ENCODE peak calls at places on chromosomes 2 and 18, in four cellular contexts. P is uterus, H is astrocyte, R is right lobe of liver. Q is an unnamed sample.

GRCh38 chr2:233655043-233655442 is 16.7 kb upstream of the UGT1A9 start:
- DNase-seq in H (no peak), R (no peak), P (no peak), Q (no peak)

GRCh38 chr2:65023742-65024141 is 32.5 kb upstream of the CEP68 start:
- DNase-seq in P (no peak), H (no peak), R (no peak), Q (no peak)

GRCh38 chr2:108449410-108450200 is 599 bp downstream of the GCC2 start:
- DNase-seq in P (no peak), R (no peak), H (no peak), Q (peak; percentile 61)

GRCh38 chr2:225184948-225185347 is 142.7 kb upstream of the DOCK10 start:
- DNase-seq in P (no peak), H (no peak), R (no peak), Q (no peak)

GRCh38 chr2:19690429-19690828 is 211.4 kb downstream of the TTC32 start:
- DNase-seq in R (no peak), P (no peak), H (no peak), Q (no peak)

GRCh38 chr2:234147335-234147861 is 96.9 kb downstream of the SPP2 start:
- DNase-seq in P (no peak), H (peak; percentile 55), R (no peak), Q (no peak)

GRCh38 chr2:85997016-85997970 is 108.4 kb downstream of the POLR1A start:
- DNase-seq in H (peak; percentile 45), R (peak; percentile 37), P (peak; percentile 80), Q (peak; percentile 24)

GRCh38 chr2:127829845-127830246 is 18.9 kb upstream of the WDR33 start:
- DNase-seq in R (no peak), P (no peak), H (peak; percentile 49), Q (no peak)

GRCh38 chr2:37771600-37772088 is 100.2 kb upstream of the CDC42EP3 start:
- DNase-seq in R (no peak), P (peak; percentile 51), H (peak; percentile 78), Q (peak; percentile 59)

GRCh38 chr18:62790836-62791772 is 75.8 kb downstream of the PHLPP1 start:
- DNase-seq in P (no peak), R (no peak), H (peak; percentile 74), Q (peak; percentile 64)

GRCh38 chr2:29576231-29576630 is 345.2 kb downstream of the ALK start:
- DNase-seq in H (no peak), P (no peak), R (peak; percentile 58), Q (no peak)

GRCh38 chr2:85600951-85601770 is 1.3 kb downstream of the TMEM150A start:
- DNase-seq in R (no peak), P (no peak), H (no peak), Q (no peak)

GRCh38 chr2:128215897-128216645 is 102.6 kb downstream of the HS6ST1 start:
- DNase-seq in R (no peak), P (no peak), H (peak; percentile 47), Q (peak; percentile 39)

GRCh38 chr2:71558300-71559051 is 105.1 kb downstream of the DYSF start:
- DNase-seq in P (no peak), R (no peak), H (no peak), Q (peak; percentile 25)

GRCh38 chr2:241373449-241373848 is 17.4 kb downstream of the FARP2 start:
- DNase-seq in P (no peak), H (no peak), R (no peak), Q (no peak)

GRCh38 chr2:224025874-224026273 is 13.2 kb downstream of the SERPINE2 start:
- DNase-seq in H (no peak), P (no peak), R (no peak), Q (no peak)

GRCh38 chr2:239966848-239967136 is 58.4 kb downstream of the NDUFA10 start:
- DNase-seq in H (no peak), P (peak; percentile 63), R (no peak), Q (no peak)

GRCh38 chr2:186941853-186942252 is 92.9 kb upstream of the ZSWIM2 start:
- DNase-seq in R (no peak), P (no peak), H (no peak), Q (no peak)

GRCh38 chr2:50786345-50786744 is 245.6 kb downstream of the NRXN1 start:
- DNase-seq in H (no peak), R (no peak), P (no peak), Q (no peak)

GRCh38 chr2:66251520-66251919 is 183.4 kb upstream of the MEIS1 start:
- DNase-seq in H (no peak), P (no peak), R (no peak), Q (no peak)

GRCh38 chr2:54048117-54048785 is 67.2 kb upstream of the ACYP2 start:
- DNase-seq in P (no peak), H (no peak), R (no peak), Q (no peak)

GRCh38 chr2:182890773-182891381 is 24.4 kb upstream of the FRZB start:
- DNase-seq in P (no peak), H (no peak), R (no peak), Q (no peak)

GRCh38 chr2:36356990-36357505 is 1.5 kb downstream of the CRIM1 start:
- DNase-seq in H (no peak), P (peak; percentile 30), R (no peak), Q (no peak)

GRCh38 chr18:26480897-26481795 is 67.2 kb downstream of the KCTD1 start:
- DNase-seq in H (peak; percentile 99), R (no peak), P (no peak), Q (peak; percentile 94)

GRCh38 chr2:33577660-33578059 is 21.4 kb downstream of the FAM98A start:
- DNase-seq in P (no peak), R (no peak), H (peak; percentile 16), Q (peak; percentile 45)

GRCh38 chr2:240646900-240647502 is 21.7 kb downstream of the GPR35 start:
- DNase-seq in P (no peak), H (no peak), R (no peak), Q (no peak)

GRCh38 chr2:225735844-225736243 is 336.3 kb downstream of the NYAP2 start:
- DNase-seq in R (no peak), P (peak; percentile 18), H (peak; percentile 89), Q (peak; percentile 97)

GRCh38 chr2:130740671-130741070 is 11.8 kb downstream of the GPR148 start:
- DNase-seq in H (no peak), R (no peak), P (no peak), Q (no peak)

GRCh38 chr2:171652411-171652775 is 34.9 kb upstream of the DYNC1I2 start:
- DNase-seq in H (no peak), P (no peak), R (no peak), Q (peak; percentile 40)

DNA sequence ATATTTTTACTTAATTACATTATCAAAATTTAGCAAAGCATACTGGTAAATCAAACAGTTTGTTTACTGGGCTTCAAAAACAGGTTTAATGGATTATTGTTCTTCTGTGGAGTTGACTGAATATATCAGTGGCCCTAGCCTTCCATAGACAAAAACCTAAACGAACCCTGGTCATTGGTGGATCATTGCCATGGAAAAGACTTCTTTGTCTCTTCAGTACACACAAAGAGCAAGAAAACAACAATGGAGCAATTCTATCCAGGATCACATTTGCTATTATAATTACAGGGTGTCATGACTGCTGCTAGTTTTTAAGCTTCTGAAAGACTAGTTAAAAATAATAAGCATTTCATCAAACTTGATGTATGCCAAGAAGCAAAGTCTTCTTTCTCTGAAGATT is 1228.8 kb upstream of the DDX18 start:
- DNase-seq in H (no peak), R (no peak), P (no peak), Q (no peak)
- TF ChIP-seq CTCF in H (no peak), R (no peak), P (no peak), Q (no peak)

DNA sequence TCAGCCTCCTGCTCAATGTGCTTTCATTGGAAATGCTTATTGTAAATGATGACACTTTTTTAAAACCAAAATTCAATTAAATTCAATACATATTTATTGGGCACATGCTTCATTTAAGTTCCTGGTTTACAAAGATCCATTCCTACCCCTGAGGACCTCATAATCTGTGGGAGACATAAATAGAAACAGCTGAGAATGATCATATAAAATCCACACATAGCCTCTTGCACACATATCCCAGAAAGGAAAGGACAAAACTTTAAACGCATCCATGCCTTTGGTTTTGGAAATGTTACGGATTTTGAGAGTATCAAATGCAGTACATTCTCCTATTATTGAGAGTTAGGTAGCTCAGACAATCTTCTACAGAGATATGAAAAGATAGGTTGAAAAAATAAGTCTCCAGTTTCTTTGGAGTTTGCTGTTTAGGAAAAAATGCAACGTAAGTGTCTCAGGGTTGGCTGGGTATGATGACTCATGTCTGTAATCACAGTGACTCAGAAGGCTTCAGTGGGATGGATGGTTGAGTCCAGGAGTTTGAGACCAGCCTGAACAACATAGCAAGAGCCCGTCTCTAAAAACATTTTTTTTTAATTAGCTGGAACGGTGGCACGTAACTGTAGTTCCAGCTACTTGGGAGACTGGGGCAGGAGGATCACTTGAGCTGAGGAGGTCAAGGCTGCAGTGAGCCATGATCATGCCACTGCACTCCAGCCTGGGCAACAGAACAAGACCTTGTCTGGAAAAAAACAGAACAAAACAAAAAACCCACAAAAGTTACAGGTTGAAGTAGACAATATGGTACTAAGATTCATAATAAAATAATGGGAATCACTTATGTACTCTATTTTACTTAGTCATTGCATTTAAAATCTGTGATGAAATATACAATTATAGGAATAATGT is 3.9 kb upstream of the PRELID3A start:
- DNase-seq in P (no peak), R (no peak), H (peak; percentile 86), Q (peak; percentile 92)
- H3K4me3 ChIP-seq in P (no peak overlapping the region), R (no peak overlapping the region), H (no peak overlapping the region), Q (no peak overlapping the region)

DNA sequence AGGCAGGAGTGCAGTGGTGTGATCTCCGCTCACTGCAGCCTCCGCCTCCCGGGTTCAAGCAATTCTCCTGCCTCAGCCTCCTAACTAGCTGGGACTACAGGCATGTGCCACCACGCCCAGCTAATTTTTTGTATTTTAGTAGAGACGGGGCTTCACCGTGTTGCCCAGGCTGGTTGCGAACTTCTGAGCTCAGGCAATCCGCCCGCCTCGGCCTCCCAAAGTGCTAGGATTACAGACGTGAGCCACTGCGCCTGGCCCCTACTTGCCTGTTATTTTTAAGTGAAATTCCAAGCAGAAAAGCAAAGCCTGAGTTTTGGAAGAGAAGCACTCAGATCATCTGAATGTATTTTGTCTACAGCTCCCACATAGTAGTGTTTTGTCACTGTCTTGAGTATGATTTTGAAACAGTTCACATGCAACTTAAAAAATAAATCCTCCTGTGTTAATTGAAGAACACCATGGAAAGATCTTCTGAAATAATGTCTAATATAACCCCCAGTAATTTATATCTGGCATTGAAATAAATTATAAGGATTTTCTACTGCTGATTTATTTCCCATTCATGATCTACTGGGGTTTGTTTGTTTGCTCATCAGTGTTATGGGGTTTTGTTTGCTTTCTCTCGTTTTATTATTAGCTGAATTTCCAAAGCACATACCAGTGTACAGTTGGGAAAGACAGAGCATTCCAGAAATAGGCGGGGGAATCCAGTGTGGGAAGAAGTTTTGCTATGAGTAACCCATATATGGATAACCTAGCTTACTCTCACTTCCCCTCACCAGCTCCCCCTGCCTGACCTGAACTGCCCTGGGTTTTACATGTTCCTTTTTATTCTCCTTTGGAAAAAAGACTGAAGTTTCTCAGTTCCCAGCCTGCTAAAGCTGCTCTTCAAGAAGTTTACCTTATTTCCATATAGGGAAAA is 80.1 kb upstream of the MAP3K20 start:
- DNase-seq in P (peak; percentile 55), H (peak; percentile 91), R (no peak), Q (peak; percentile 85)
- TF ChIP-seq CTCF in P (peak; percentile 12), H (no peak), R (no peak), Q (peak; percentile 51)

DNA sequence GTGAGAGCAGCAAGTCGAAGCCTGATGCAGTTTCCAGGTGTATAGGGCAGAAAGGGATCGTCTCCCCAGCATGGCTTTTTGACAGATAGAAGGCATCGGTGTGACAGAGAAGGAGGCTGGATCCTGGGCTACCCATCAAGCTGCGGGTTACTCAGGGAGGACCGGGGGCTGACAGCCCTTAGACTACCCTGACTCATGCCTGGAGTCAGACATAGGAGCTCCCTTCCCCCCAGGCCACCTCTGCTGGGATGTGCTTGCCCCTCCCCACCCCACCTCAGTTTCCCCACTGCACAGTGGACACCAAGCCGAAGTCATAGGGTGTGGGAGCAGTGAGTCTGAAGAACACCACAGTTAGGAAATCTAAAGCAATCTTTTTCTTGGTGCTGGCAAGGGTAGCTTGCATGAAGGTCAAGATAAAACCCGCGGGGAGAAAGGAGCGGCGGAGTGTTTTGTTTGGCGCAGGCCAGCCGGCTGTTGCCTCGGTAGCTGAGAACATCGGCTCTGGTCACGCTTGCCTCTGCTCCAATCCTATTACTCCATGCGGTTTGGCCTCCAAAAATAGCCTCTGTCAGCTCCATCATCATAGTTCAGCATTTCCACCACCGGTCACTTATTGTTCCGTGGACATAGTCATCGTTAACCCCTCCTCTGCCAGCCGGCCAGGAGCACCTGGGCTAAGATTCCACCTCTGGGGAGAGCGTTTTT is 169.2 kb upstream of the GLI2 start:
- DNase-seq in R (no peak), H (peak; percentile 94), P (peak; percentile 48), Q (peak; percentile 97)
- H3K4me3 ChIP-seq in R (no peak overlapping the region), H (no peak overlapping the region), P (no peak overlapping the region), Q (no peak overlapping the region)

Q was measured in choroid plexus epithelial cell.